ENCODE peak calls at places on chromosomes 1 and 21, in eight cellular contexts. One of them, this sample, is unnamed.

GRCh38 chr21:26070822-26071425 is 99.6 kb downstream of the APP start:
- DNase-seq in A549: no peak
- DNase-seq in effector CD8-positive, alpha-beta T cell: no peak
- DNase-seq in occipital lobe: no peak
- DNase-seq in SJSA1: no peak
- DNase-seq in activated CD8-positive, alpha-beta T cell treated with anti-CD3 and anti-CD28 coated beads, Interleukin-2, amount 10 ng/mL, durations not matched to agents 7 days and 5 days: peak
- DNase-seq in T-helper 17 cell: no peak
- DNase-seq in left cardiac atrium: no peak
- DNase-seq in this sample: no peak

GRCh38 chr1:226429868-226430715 is 22.2 kb upstream of the PARP1 start:
- DNase-seq in SJSA1: no peak
- DNase-seq in activated CD8-positive, alpha-beta T cell treated with anti-CD3 and anti-CD28 coated beads, Interleukin-2, amount 10 ng/mL, durations not matched to agents 7 days and 5 days: no peak
- DNase-seq in T-helper 17 cell: no peak
- DNase-seq in occipital lobe: no peak
- DNase-seq in left cardiac atrium: no peak
- DNase-seq in A549: no peak
- DNase-seq in effector CD8-positive, alpha-beta T cell: no peak
- DNase-seq in this sample: no peak

GRCh38 chr1:8816831-8817412 is 518 bp downstream of the RERE start:
- DNase-seq in A549: no peak
- DNase-seq in activated CD8-positive, alpha-beta T cell treated with anti-CD3 and anti-CD28 coated beads, Interleukin-2, amount 10 ng/mL, durations not matched to agents 7 days and 5 days: peak
- DNase-seq in T-helper 17 cell: no peak
- DNase-seq in SJSA1: peak
- DNase-seq in effector CD8-positive, alpha-beta T cell: peak
- DNase-seq in left cardiac atrium: peak
- DNase-seq in occipital lobe: no peak
- DNase-seq in this sample: no peak

GRCh38 chr1:195733408-195733807 is 874.8 kb downstream of the KCNT2 start:
- DNase-seq in occipital lobe: no peak
- DNase-seq in T-helper 17 cell: no peak
- DNase-seq in SJSA1: no peak
- DNase-seq in A549: no peak
- DNase-seq in left cardiac atrium: no peak
- DNase-seq in activated CD8-positive, alpha-beta T cell treated with anti-CD3 and anti-CD28 coated beads, Interleukin-2, amount 10 ng/mL, durations not matched to agents 7 days and 5 days: no peak
- DNase-seq in effector CD8-positive, alpha-beta T cell: no peak
- DNase-seq in this sample: no peak

GRCh38 chr21:31630062-31630711 is 29.3 kb upstream of the SOD1 start:
- DNase-seq in activated CD8-positive, alpha-beta T cell treated with anti-CD3 and anti-CD28 coated beads, Interleukin-2, amount 10 ng/mL, durations not matched to agents 7 days and 5 days: no peak
- DNase-seq in effector CD8-positive, alpha-beta T cell: no peak
- DNase-seq in A549: peak
- DNase-seq in left cardiac atrium: peak
- DNase-seq in SJSA1: peak
- DNase-seq in T-helper 17 cell: no peak
- DNase-seq in occipital lobe: no peak
- DNase-seq in this sample: peak

GRCh38 chr1:169604781-169605560 is 18.7 kb upstream of the F5 start:
- DNase-seq in activated CD8-positive, alpha-beta T cell treated with anti-CD3 and anti-CD28 coated beads, Interleukin-2, amount 10 ng/mL, durations not matched to agents 7 days and 5 days: peak
- DNase-seq in SJSA1: no peak
- DNase-seq in occipital lobe: no peak
- DNase-seq in T-helper 17 cell: peak
- DNase-seq in left cardiac atrium: no peak
- DNase-seq in A549: no peak
- DNase-seq in effector CD8-positive, alpha-beta T cell: no peak
- DNase-seq in this sample: no peak

GRCh38 chr1:230280054-230280795 is 145.9 kb downstream of the PGBD5 start:
- DNase-seq in occipital lobe: no peak
- DNase-seq in effector CD8-positive, alpha-beta T cell: no peak
- DNase-seq in left cardiac atrium: no peak
- DNase-seq in T-helper 17 cell: no peak
- DNase-seq in activated CD8-positive, alpha-beta T cell treated with anti-CD3 and anti-CD28 coated beads, Interleukin-2, amount 10 ng/mL, durations not matched to agents 7 days and 5 days: no peak
- DNase-seq in A549: no peak
- DNase-seq in SJSA1: no peak
- DNase-seq in this sample: peak

GRCh38 chr1:184051138-184051484 is 419 bp upstream of the TSEN15 start:
- DNase-seq in activated CD8-positive, alpha-beta T cell treated with anti-CD3 and anti-CD28 coated beads, Interleukin-2, amount 10 ng/mL, durations not matched to agents 7 days and 5 days: no peak
- DNase-seq in occipital lobe: no peak
- DNase-seq in T-helper 17 cell: no peak
- DNase-seq in effector CD8-positive, alpha-beta T cell: no peak
- DNase-seq in left cardiac atrium: no peak
- DNase-seq in SJSA1: no peak
- DNase-seq in A549: no peak
- DNase-seq in this sample: no peak

GRCh38 chr1:54701066-54701465 is 14.6 kb upstream of the TTC4 start:
- DNase-seq in occipital lobe: no peak
- DNase-seq in SJSA1: no peak
- DNase-seq in left cardiac atrium: no peak
- DNase-seq in effector CD8-positive, alpha-beta T cell: no peak
- DNase-seq in T-helper 17 cell: no peak
- DNase-seq in activated CD8-positive, alpha-beta T cell treated with anti-CD3 and anti-CD28 coated beads, Interleukin-2, amount 10 ng/mL, durations not matched to agents 7 days and 5 days: no peak
- DNase-seq in A549: no peak
- DNase-seq in this sample: no peak

GRCh38 chr21:41827951-41828883 is 50.9 kb downstream of the PRDM15 start:
- DNase-seq in SJSA1: peak
- DNase-seq in occipital lobe: no peak
- DNase-seq in effector CD8-positive, alpha-beta T cell: no peak
- DNase-seq in left cardiac atrium: no peak
- DNase-seq in T-helper 17 cell: no peak
- DNase-seq in activated CD8-positive, alpha-beta T cell treated with anti-CD3 and anti-CD28 coated beads, Interleukin-2, amount 10 ng/mL, durations not matched to agents 7 days and 5 days: no peak
- DNase-seq in A549: no peak
- DNase-seq in this sample: no peak

GRCh38 chr1:80221319-80221718 is 1214.8 kb upstream of the ADGRL4 start:
- DNase-seq in occipital lobe: no peak
- DNase-seq in effector CD8-positive, alpha-beta T cell: no peak
- DNase-seq in A549: no peak
- DNase-seq in SJSA1: no peak
- DNase-seq in left cardiac atrium: no peak
- DNase-seq in T-helper 17 cell: no peak
- DNase-seq in activated CD8-positive, alpha-beta T cell treated with anti-CD3 and anti-CD28 coated beads, Interleukin-2, amount 10 ng/mL, durations not matched to agents 7 days and 5 days: no peak
- DNase-seq in this sample: no peak

GRCh38 chr1:186008920-186009737 is 274.9 kb downstream of the HMCN1 start:
- DNase-seq in effector CD8-positive, alpha-beta T cell: no peak
- DNase-seq in activated CD8-positive, alpha-beta T cell treated with anti-CD3 and anti-CD28 coated beads, Interleukin-2, amount 10 ng/mL, durations not matched to agents 7 days and 5 days: no peak
- DNase-seq in T-helper 17 cell: no peak
- DNase-seq in left cardiac atrium: no peak
- DNase-seq in SJSA1: no peak
- DNase-seq in occipital lobe: no peak
- DNase-seq in A549: no peak
- DNase-seq in this sample: no peak

GRCh38 chr1:203152158-203153034 is 23.2 kb downstream of the MYBPH start:
- DNase-seq in A549: peak
- DNase-seq in occipital lobe: no peak
- DNase-seq in left cardiac atrium: no peak
- DNase-seq in effector CD8-positive, alpha-beta T cell: no peak
- DNase-seq in T-helper 17 cell: no peak
- DNase-seq in activated CD8-positive, alpha-beta T cell treated with anti-CD3 and anti-CD28 coated beads, Interleukin-2, amount 10 ng/mL, durations not matched to agents 7 days and 5 days: no peak
- DNase-seq in SJSA1: no peak
- DNase-seq in this sample: no peak

GRCh38 chr1:3680488-3681230 is 28.3 kb downstream of the TP73 start:
- DNase-seq in occipital lobe: no peak
- DNase-seq in effector CD8-positive, alpha-beta T cell: no peak
- DNase-seq in T-helper 17 cell: no peak
- DNase-seq in activated CD8-positive, alpha-beta T cell treated with anti-CD3 and anti-CD28 coated beads, Interleukin-2, amount 10 ng/mL, durations not matched to agents 7 days and 5 days: no peak
- DNase-seq in SJSA1: no peak
- DNase-seq in left cardiac atrium: no peak
- DNase-seq in A549: no peak
- DNase-seq in this sample: no peak

GRCh38 chr21:40548134-40548533 is 298.8 kb downstream of the DSCAM start:
- DNase-seq in occipital lobe: no peak
- DNase-seq in T-helper 17 cell: no peak
- DNase-seq in SJSA1: no peak
- DNase-seq in left cardiac atrium: no peak
- DNase-seq in effector CD8-positive, alpha-beta T cell: no peak
- DNase-seq in activated CD8-positive, alpha-beta T cell treated with anti-CD3 and anti-CD28 coated beads, Interleukin-2, amount 10 ng/mL, durations not matched to agents 7 days and 5 days: no peak
- DNase-seq in A549: no peak
- DNase-seq in this sample: no peak

GRCh38 chr1:51960262-51960661 is 30.2 kb downstream of the RAB3B start:
- DNase-seq in A549: no peak
- DNase-seq in T-helper 17 cell: no peak
- DNase-seq in activated CD8-positive, alpha-beta T cell treated with anti-CD3 and anti-CD28 coated beads, Interleukin-2, amount 10 ng/mL, durations not matched to agents 7 days and 5 days: no peak
- DNase-seq in left cardiac atrium: no peak
- DNase-seq in effector CD8-positive, alpha-beta T cell: no peak
- DNase-seq in occipital lobe: no peak
- DNase-seq in SJSA1: no peak
- DNase-seq in this sample: no peak

GRCh38 chr1:199161766-199162303 is 523.0 kb downstream of the PTPRC start:
- DNase-seq in activated CD8-positive, alpha-beta T cell treated with anti-CD3 and anti-CD28 coated beads, Interleukin-2, amount 10 ng/mL, durations not matched to agents 7 days and 5 days: no peak
- DNase-seq in SJSA1: no peak
- DNase-seq in left cardiac atrium: no peak
- DNase-seq in A549: no peak
- DNase-seq in effector CD8-positive, alpha-beta T cell: no peak
- DNase-seq in T-helper 17 cell: no peak
- DNase-seq in occipital lobe: no peak
- DNase-seq in this sample: no peak

GRCh38 chr1:201063190-201063544 is 39.7 kb upstream of the KIF21B start:
- DNase-seq in occipital lobe: no peak
- DNase-seq in A549: no peak
- DNase-seq in left cardiac atrium: no peak
- DNase-seq in activated CD8-positive, alpha-beta T cell treated with anti-CD3 and anti-CD28 coated beads, Interleukin-2, amount 10 ng/mL, durations not matched to agents 7 days and 5 days: no peak
- DNase-seq in SJSA1: no peak
- DNase-seq in effector CD8-positive, alpha-beta T cell: no peak
- DNase-seq in T-helper 17 cell: no peak
- DNase-seq in this sample: no peak

GRCh38 chr1:44355582-44356305 is 687 bp upstream of the ERI3 start:
- DNase-seq in A549: no peak
- DNase-seq in left cardiac atrium: no peak
- DNase-seq in occipital lobe: no peak
- DNase-seq in SJSA1: no peak
- DNase-seq in effector CD8-positive, alpha-beta T cell: no peak
- DNase-seq in activated CD8-positive, alpha-beta T cell treated with anti-CD3 and anti-CD28 coated beads, Interleukin-2, amount 10 ng/mL, durations not matched to agents 7 days and 5 days: no peak
- DNase-seq in T-helper 17 cell: no peak
- DNase-seq in this sample: no peak

This sample was measured in posterior vena cava.